ENCODE peak calls at places on chromosomes 6 and 20, in eight cellular contexts. K is HCT116; S is A549; X is aorta; V is AG10803; T is GM12864; Z is naive thymus-derived CD4-positive, alpha-beta T cell; N is astrocyte of the spinal cord. G is an unnamed sample.

GRCh38 chr20:38395165-38395564 is 40.0 kb downstream of the SNHG17 start:
- DNase-seq in K (no peak), S (no peak), X (no peak), V (peak), T (no peak), Z (no peak), N (no peak), G (no peak)

GRCh38 chr20:23823621-23824324 is 2.8 kb downstream of the CST2 start:
- DNase-seq in K (no peak), S (no peak), X (no peak), V (no peak), T (no peak), Z (no peak), N (no peak), G (no peak)

GRCh38 chr20:35451295-35451694 is 4.1 kb upstream of the CEP250 start:
- DNase-seq in K (no peak), S (no peak), X (no peak), V (no peak), T (no peak), Z (no peak), N (no peak), G (no peak)

GRCh38 chr6:19444041-19444440 is 393.1 kb upstream of the ID4 start:
- DNase-seq in K (no peak), S (no peak), X (no peak), V (no peak), T (no peak), Z (no peak), N (peak), G (no peak)

GRCh38 chr6:135075018-135075417 is 20.4 kb upstream of the HBS1L start:
- DNase-seq in K (no peak), S (no peak), X (no peak), V (no peak), T (no peak), Z (no peak), N (no peak), G (no peak)

GRCh38 chr20:15889073-15889923 is 684.0 kb downstream of the KIF16B start:
- DNase-seq in K (no peak), S (no peak), X (no peak), V (no peak), T (no peak), Z (no peak), N (no peak), G (no peak)

GRCh38 chr20:48725589-48725991 is 102.2 kb downstream of the PREX1 start:
- DNase-seq in K (peak), S (peak), X (peak), V (no peak), T (no peak), Z (no peak), N (no peak), G (no peak)

GRCh38 chr6:137709424-137710281 is 157.4 kb upstream of the TNFAIP3 start:
- DNase-seq in K (no peak), S (no peak), X (no peak), V (no peak), T (no peak), Z (no peak), N (peak), G (no peak)

GRCh38 chr20:33719277-33719988 is 677 bp downstream of the PXMP4 start:
- DNase-seq in K (no peak), S (no peak), X (no peak), V (no peak), T (no peak), Z (peak), N (no peak), G (no peak)

GRCh38 chr6:98124176-98124575 is 710.2 kb upstream of the POU3F2 start:
- DNase-seq in K (no peak), S (no peak), X (no peak), V (no peak), T (no peak), Z (no peak), N (peak), G (no peak)

GRCh38 chr6:32116674-32117073 is 7.5 kb upstream of the TNXB start:
- DNase-seq in K (no peak), S (peak), X (no peak), V (no peak), T (no peak), Z (no peak), N (no peak), G (no peak)

GRCh38 chr20:53364617-53365016 is 229.0 kb downstream of the ZNF217 start:
- DNase-seq in K (no peak), S (no peak), X (no peak), V (no peak), T (no peak), Z (no peak), N (no peak), G (no peak)

GRCh38 chr6:27154696-27155095 is 92.8 kb upstream of the PRSS16 start:
- DNase-seq in K (no peak), S (no peak), X (no peak), V (no peak), T (no peak), Z (peak), N (no peak), G (no peak)

GRCh38 chr6:133254552-133255228 is 13.5 kb downstream of the EYA4 start:
- DNase-seq in K (no peak), S (peak), X (no peak), V (peak), T (no peak), Z (no peak), N (peak), G (no peak)

GRCh38 chr20:60228255-60228654 is 270.0 kb downstream of the CDH26 start:
- DNase-seq in K (no peak), S (no peak), X (no peak), V (no peak), T (peak), Z (no peak), N (no peak), G (no peak)

GRCh38 chr6:102549221-102549874 is 1155.8 kb downstream of the GRIK2 start:
- DNase-seq in K (no peak), S (no peak), X (no peak), V (no peak), T (no peak), Z (no peak), N (no peak), G (no peak)

GRCh38 chr20:12660918-12661317 is 347.9 kb upstream of the SPTLC3 start:
- DNase-seq in K (no peak), S (no peak), X (no peak), V (no peak), T (no peak), Z (no peak), N (no peak), G (no peak)

GRCh38 chr6:42091718-42092023 is 41.3 kb downstream of the TAF8 start:
- DNase-seq in K (no peak), S (no peak), X (no peak), V (no peak), T (no peak), Z (no peak), N (no peak), G (no peak)

GRCh38 chr20:49989234-49990065 is 6.7 kb downstream of the SNAI1 start:
- DNase-seq in K (no peak), S (no peak), X (peak), V (peak), T (no peak), Z (no peak), N (peak), G (peak)

GRCh38 chr6:125952764-125953501 is 3.6 kb upstream of the HINT3 start:
- DNase-seq in K (no peak), S (no peak), X (no peak), V (peak), T (no peak), Z (no peak), N (no peak), G (no peak)

GRCh38 chr6:108100003-108100402 is 25.5 kb upstream of the OSTM1 start:
- DNase-seq in K (no peak), S (no peak), X (no peak), V (no peak), T (no peak), Z (no peak), N (no peak), G (no peak)

GRCh38 chr6:156782691-156783320 is 5.6 kb downstream of the ARID1B start:
- DNase-seq in K (no peak), S (no peak), X (no peak), V (no peak), T (no peak), Z (no peak), N (peak), G (no peak)

GRCh38 chr6:7175463-7175862 is 67.7 kb downstream of the RREB1 start:
- DNase-seq in K (no peak), S (no peak), X (no peak), V (peak), T (no peak), Z (no peak), N (no peak), G (no peak)

GRCh38 chr6:156783958-156784357 is 6.8 kb downstream of the ARID1B start:
- DNase-seq in K (no peak), S (no peak), X (no peak), V (no peak), T (no peak), Z (no peak), N (no peak), G (no peak)

GRCh38 chr6:68054776-68055175 is 580.3 kb upstream of the ADGRB3 start:
- DNase-seq in K (no peak), S (no peak), X (no peak), V (peak), T (no peak), Z (no peak), N (no peak), G (no peak)

GRCh38 chr20:37994512-37994911 is 38.7 kb downstream of the TTI1 start:
- DNase-seq in K (no peak), S (peak), X (no peak), V (peak), T (no peak), Z (no peak), N (peak), G (no peak)

GRCh38 chr6:28537065-28537464 is 11.4 kb downstream of the GPX5 start:
- DNase-seq in K (no peak), S (no peak), X (no peak), V (no peak), T (no peak), Z (peak), N (peak), G (no peak)

GRCh38 chr6:21444861-21445260 is 148.7 kb upstream of the SOX4 start:
- DNase-seq in K (no peak), S (no peak), X (no peak), V (no peak), T (no peak), Z (no peak), N (no peak), G (no peak)

GRCh38 chr6:123804771-123805540 is 1.3 kb downstream of the NKAIN2 start:
- DNase-seq in K (no peak), S (no peak), X (no peak), V (no peak), T (no peak), Z (no peak), N (no peak), G (no peak)

GRCh38 chr6:133131621-133132020 is 109.5 kb upstream of the EYA4 start:
- DNase-seq in K (no peak), S (no peak), X (no peak), V (no peak), T (no peak), Z (no peak), N (no peak), G (no peak)

GRCh38 chr20:62793757-62794006 is 2.6 kb upstream of the MRGBP start:
- DNase-seq in K (no peak), S (no peak), X (no peak), V (no peak), T (no peak), Z (no peak), N (no peak), G (no peak)
- H3K4me3 ChIP-seq in K (peak), S (peak), X (no peak), V (peak), T (peak), Z (peak), N (peak), G (peak)

GRCh38 chr6:3848925-3849605 is at the start of gene FAM50B:
- DNase-seq in K (no peak), S (peak), X (peak), V (peak), T (peak), Z (peak), N (peak), G (peak)

GRCh38 chr6:3848380-3848779 is 793 bp upstream of the FAM50B start:
- DNase-seq in K (no peak), S (no peak), X (no peak), V (peak), T (no peak), Z (no peak), N (peak), G (no peak)

GRCh38 chr6:3851839-3852238 is 2.7 kb downstream of the FAM50B start:
- DNase-seq in K (no peak), S (no peak), X (no peak), V (no peak), T (no peak), Z (no peak), N (no peak), G (no peak)

GRCh38 chr6:3850451-3851203 is 1.5 kb downstream of the FAM50B start:
- DNase-seq in K (no peak), S (no peak), X (no peak), V (no peak), T (peak), Z (no peak), N (no peak), G (no peak)

DNA sequence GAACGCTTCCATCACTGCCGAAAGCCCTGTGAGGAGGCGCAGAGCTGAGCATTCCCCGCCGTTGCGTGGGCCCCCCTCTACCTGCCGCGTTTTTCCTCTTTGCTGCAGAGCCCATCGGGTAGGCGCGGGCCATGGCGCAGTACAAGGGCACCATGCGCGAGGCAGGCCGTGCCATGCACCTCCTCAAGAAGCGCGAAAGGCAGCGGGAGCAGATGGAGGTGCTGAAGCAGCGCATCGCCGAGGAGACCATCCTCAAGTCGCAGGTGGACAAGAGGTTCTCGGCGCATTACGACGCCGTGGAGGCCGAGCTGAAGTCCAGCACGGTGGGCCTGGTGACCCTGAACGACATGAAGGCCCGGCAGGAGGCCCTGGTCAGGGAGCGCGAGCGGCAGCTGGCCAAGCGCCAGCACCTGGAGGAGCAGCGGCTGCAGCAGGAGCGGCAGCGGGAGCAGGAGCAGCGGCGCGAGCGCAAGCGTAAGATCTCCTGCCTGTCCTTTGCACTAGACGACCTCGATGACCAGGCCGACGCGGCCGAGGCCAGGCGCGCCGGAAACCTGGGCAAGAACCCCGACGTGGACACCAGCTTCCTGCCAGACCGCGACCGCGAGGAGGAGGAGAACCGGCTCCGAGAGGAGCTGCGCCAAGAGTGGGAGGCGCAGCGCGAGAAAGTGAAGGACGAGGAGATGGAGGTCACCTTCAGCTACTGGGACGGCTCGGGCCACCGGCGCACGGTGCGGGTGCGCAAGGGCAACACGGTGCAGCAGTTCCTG is 693 bp downstream of the FAM50B start:
- DNase-seq in K (no peak), S (no peak), X (peak), V (no peak), T (no peak), Z (no peak), N (peak), G (no peak)
- H3K4me3 ChIP-seq in K (no peak), S (peak), X (peak), V (peak), T (peak), Z (peak), N (peak), G (peak)

DNA sequence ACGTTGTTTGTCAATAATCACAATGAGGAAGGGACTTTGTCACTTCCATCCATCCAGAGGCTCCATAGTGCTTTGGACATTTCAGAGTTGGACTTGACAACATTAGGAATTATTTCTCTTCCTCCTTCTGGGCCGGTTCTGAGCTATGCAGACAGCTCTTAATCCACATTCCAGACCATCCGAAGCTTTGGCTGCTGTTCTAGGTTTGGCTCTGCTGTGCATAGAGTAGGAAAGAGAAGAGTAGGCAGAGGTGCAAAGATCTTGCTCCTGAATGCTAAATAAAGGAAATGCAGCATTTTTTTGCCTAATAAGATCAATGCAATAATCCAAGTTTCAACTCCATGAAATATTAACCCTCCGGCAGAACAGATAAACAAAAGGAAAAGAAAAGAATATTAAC is 251.8 kb upstream of the PRND start:
- DNase-seq in K (no peak), S (no peak), X (no peak), V (peak), T (no peak), Z (no peak), N (no peak), G (no peak)
- H3K4me3 ChIP-seq in K (no peak), S (no peak), X (no peak), V (peak), T (no peak), Z (no peak), N (no peak), G (no peak)

DNA sequence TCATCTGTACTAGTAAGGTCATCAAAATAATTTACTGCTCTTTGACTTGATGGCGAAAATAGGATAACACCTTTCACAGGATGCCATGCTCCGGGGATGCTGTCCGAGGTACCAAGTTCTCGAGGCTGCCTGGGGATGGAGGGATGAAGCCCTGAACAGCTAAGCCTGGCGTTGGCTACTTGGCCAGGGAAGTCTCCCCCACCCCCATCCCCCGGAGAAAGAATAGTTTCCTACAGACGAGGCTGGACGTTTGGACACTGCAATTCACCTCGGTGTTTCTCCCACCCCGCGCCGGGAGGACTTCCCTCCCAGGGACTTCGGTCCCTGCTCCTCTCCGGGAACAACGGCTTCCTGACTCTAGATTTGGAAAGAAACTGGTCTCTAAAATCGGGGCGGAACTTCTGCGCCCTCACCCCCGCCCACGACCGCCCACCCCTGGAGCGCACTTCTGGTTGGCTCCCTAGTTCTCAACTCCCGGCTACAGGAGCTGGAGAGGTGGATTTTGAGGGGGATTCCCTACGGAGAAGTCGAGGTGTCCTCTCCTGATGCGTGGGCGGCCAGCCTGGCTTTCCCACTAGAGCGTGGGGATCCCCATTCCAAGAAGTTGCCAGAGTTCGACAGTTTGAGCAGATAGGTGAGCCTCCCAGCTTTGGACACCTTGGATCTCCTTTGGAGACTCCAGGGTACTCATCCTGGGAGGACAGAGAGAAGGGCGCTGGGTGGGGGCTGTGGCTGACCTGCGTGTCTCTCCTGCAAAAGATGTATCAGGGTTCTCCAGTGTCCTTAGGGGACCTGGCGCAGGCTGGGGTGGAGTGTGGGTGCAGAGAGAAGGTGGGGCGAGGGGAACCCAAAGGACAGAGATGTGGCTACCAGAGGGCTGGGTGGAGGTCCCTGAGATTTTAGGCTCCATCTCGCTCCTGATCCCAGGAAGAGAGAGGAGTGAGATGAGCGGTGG is 1.1 kb downstream of the PCSK2 start:
- DNase-seq in K (no peak), S (no peak), X (peak), V (peak), T (no peak), Z (no peak), N (no peak), G (no peak)
- H3K4me3 ChIP-seq in K (no peak), S (no peak), X (no peak), V (no peak), T (no peak), Z (no peak), N (no peak), G (peak)

DNA sequence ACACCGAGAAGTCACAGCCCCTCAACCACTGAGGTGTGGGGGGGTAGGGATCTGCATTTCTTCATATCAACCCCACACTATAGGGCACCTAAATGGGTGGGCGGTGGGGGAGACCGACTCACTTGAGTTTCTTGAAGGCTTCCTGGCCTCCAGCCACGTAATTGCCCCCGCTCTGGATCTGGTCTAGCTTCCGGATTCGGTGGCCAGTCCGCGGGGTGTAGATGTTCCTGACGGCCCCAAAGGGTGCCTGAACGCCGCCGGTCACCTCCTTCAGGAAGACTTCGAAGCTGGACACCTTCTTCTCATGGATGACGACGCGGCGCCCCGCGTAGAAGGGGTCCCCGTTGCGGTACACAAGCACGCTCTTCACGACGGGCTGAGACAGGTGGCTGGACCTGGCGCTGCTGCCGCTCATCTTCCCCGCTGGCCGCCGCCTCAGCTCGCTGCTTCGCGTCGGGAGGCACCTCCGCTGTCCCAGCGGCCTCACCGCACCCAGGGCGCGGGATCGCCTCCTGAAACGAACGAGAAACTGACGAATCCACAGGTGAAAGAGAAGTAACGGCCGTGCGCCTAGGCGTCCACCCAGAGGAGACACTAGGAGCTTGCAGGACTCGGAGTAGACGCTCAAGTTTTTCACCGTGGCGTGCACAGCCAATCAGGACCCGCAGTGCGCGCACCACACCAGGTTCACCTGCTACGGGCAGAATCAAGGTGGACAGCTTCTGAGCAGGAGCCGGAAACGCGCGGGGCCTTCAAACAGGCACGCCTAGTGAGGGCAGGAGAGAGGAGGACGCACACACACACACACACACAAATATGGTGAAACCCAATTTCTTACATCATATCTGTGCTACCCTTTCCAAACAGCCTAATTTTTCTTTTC is at the start of gene DCDC2:
- DNase-seq in K (no peak), S (peak), X (peak), V (no peak), T (no peak), Z (peak), N (no peak), G (no peak)
- H3K4me3 ChIP-seq in K (no peak), S (peak), X (no peak), V (peak), T (peak), Z (peak), N (peak), G (peak)

DNA sequence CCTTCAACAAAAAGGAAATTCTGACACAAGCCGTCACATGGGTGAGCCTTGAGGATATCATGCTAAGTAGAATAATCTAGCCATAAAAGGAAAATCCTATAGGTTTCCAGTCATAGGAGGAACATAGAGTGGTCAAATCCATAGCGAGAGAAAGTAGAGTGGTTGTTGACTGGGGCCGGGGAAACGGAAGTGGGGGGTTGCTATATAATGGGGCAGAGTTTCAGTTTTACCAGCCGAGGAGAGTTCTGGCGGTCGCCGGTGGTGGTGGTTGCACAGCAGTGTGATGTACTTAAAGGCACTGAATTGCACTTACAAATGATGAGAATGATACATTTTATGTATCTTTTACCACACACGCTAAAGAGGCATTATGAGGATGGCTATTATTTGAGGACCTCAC is 4.9 kb downstream of the GPR31 start:
- DNase-seq in K (no peak), S (no peak), X (no peak), V (no peak), T (peak), Z (no peak), N (no peak), G (no peak)
- H3K4me3 ChIP-seq in K (no peak), S (no peak), X (no peak), V (no peak), T (peak), Z (peak), N (no peak), G (peak)

G was measured in coronary artery.